ENCODE peak calls at places on chromosomes 2 and 18, in seven cellular contexts. A is Peyer's patch, Q is sigmoid colon, T is adrenal gland, N is uterus, J is spleen, K is testis. G is an unnamed sample.

GRCh38 chr18:8695932-8696510 is 9.3 kb upstream of the MTCL1 start:
- DNase-seq in T (no peak), K (no peak), A (no peak), N (no peak), J (no peak), Q (no peak), G (no peak)

GRCh38 chr2:84496386-84496785 is 19.9 kb upstream of the DNAH6 start:
- DNase-seq in K (no peak), A (no peak), N (no peak), Q (no peak), J (no peak), T (no peak), G (no peak)

GRCh38 chr2:70906439-70907018 is 29.2 kb upstream of the ATP6V1B1 start:
- DNase-seq in Q (no peak), A (peak; percentile 33), J (no peak), K (no peak), T (peak; percentile 21), N (no peak), G (no peak)

GRCh38 chr2:55309441-55309840 is 40.4 kb upstream of the MTIF2 start:
- DNase-seq in N (no peak), T (no peak), K (no peak), A (no peak), Q (no peak), J (no peak), G (no peak)

GRCh38 chr18:74281639-74282358 is 10.0 kb downstream of the CYB5A start:
- DNase-seq in Q (peak; percentile 76), K (no peak), N (no peak), J (no peak), T (no peak), A (no peak), G (no peak)

GRCh38 chr18:36620801-36621200 is 208.0 kb downstream of the TPGS2 start:
- DNase-seq in T (no peak), N (no peak), K (no peak), A (no peak), J (no peak), Q (no peak), G (no peak)

GRCh38 chr2:59947220-59947619 is 606.2 kb downstream of the BCL11A start:
- DNase-seq in A (no peak), J (no peak), T (no peak), N (no peak), Q (no peak), K (no peak), G (no peak)

GRCh38 chr2:58925676-58926081 is 684.6 kb upstream of the FANCL start:
- DNase-seq in N (no peak), K (no peak), A (no peak), T (no peak), Q (no peak), J (peak; percentile 51), G (no peak)

GRCh38 chr2:126902152-126902835 is 3.6 kb downstream of the TEX51 start:
- DNase-seq in T (peak; percentile 37), A (peak; percentile 15), Q (no peak), K (no peak), J (no peak), N (no peak), G (peak; percentile 1)

GRCh38 chr2:201642579-201643215 is 606 bp downstream of the TMEM237 start:
- DNase-seq in K (peak; percentile 88), J (peak; percentile 95), Q (peak; percentile 89), A (peak; percentile 88), T (peak; percentile 86), N (peak; percentile 83), G (peak; percentile 83)

GRCh38 chr2:71604709-71605085 is 151.3 kb downstream of the DYSF start:
- DNase-seq in Q (no peak), N (no peak), J (peak; percentile 33), K (no peak), T (peak; percentile 47), A (peak; percentile 13), G (peak; percentile 5)

GRCh38 chr18:70142021-70142420 is 63.5 kb downstream of the RTTN start:
- DNase-seq in K (no peak), A (no peak), T (no peak), J (no peak), N (no peak), Q (no peak), G (no peak)

GRCh38 chr2:171957061-171957460 is 34.8 kb downstream of the HAT1 start:
- DNase-seq in Q (no peak), A (no peak), J (no peak), N (no peak), K (no peak), T (no peak), G (no peak)

GRCh38 chr18:44682181-44682870 is 1.6 kb downstream of the SETBP1 start:
- DNase-seq in Q (peak; percentile 87), A (peak; percentile 69), K (peak; percentile 66), J (no peak), T (no peak), N (peak; percentile 71), G (peak; percentile 32)

GRCh38 chr18:51134721-51135120 is 62.8 kb downstream of the MEX3C start:
- DNase-seq in A (no peak), N (no peak), J (no peak), K (no peak), T (no peak), Q (no peak), G (no peak)

GRCh38 chr2:21220930-21221329 is 97.2 kb downstream of the TDRD15 start:
- DNase-seq in Q (no peak), J (no peak), K (no peak), T (no peak), N (no peak), A (peak; percentile 48), G (no peak)

GRCh38 chr2:27242614-27242951 is 20.3 kb downstream of the SLC30A3 start:
- DNase-seq in A (no peak), Q (no peak), N (no peak), K (no peak), J (no peak), T (no peak), G (no peak)

GRCh38 chr2:8488001-8488738 is 193.7 kb upstream of the ID2 start:
- DNase-seq in J (no peak), T (no peak), K (no peak), N (no peak), Q (peak; percentile 45), A (peak; percentile 51), G (peak; percentile 23)

GRCh38 chr2:219661197-219661954 is 33.9 kb downstream of the SLC4A3 start:
- DNase-seq in Q (no peak), K (no peak), J (no peak), N (no peak), T (no peak), A (peak; percentile 2), G (no peak)
- H3K9me3 ChIP-seq in Q (peaks cover 6% of the 10 kb centered on the region), K (no peaks in the 10 kb centered on the region), J (peaks cover 17% of the 10 kb centered on the region), N (no peaks in the 10 kb centered on the region), T (no peaks in the 10 kb centered on the region), A (no peaks in the 10 kb centered on the region), G (peaks cover 5% of the 10 kb centered on the region)

GRCh38 chr2:161160226-161161073 is at the start of gene TANK:
- DNase-seq in K (peak; percentile 96), Q (peak; percentile 96), N (peak; percentile 89), T (peak; percentile 97), J (peak; percentile 98), A (peak; percentile 97), G (peak; percentile 96)
- TF ChIP-seq POLR2A in K (peak; percentile 76), Q (peak; percentile 98), N (peak; percentile 92), T (peak; percentile 96), J (peak; percentile 88), A (peak; percentile 95), G (peak; percentile 99)

DNA sequence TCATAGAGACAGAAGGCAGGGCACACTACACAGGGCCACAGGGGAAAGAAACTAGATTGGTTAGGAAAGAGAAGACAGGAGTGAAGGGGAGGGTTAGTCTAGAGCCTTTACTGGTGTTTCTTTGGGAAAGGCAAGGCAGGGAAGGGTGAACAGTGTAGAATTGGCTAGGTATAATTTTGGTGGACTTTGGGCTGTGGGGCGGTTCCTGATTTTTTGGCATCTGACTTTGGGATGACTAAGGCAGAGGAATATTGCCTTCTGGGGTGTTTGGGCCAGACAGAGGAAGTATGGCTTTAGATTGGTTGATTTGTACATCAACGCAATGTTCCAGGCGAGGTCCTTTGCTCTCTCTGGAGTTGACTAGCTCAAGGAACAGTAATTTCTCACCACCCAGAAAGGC is 534.8 kb downstream of the DCC start:
- DNase-seq in J (no peak), N (no peak), Q (no peak), K (no peak), T (no peak), A (no peak), G (no peak)
- H3K9me3 ChIP-seq in J (peaks cover 6% of the 10 kb centered on the region), N (no peaks in the 10 kb centered on the region), Q (no peaks in the 10 kb centered on the region), K (no peaks in the 10 kb centered on the region), T (no peaks in the 10 kb centered on the region), A (no peaks in the 10 kb centered on the region), G (no peaks in the 10 kb centered on the region)

GRCh38 chr2:213152065-213152794 is 818 bp upstream of the IKZF2 start:
- DNase-seq in K (peak; percentile 77), N (peak; percentile 67), J (peak; percentile 90), T (peak; percentile 77), Q (peak; percentile 85), A (peak; percentile 77), G (peak; percentile 79)

GRCh38 chr2:213149949-213150314 is 1.5 kb downstream of the IKZF2 start:
- DNase-seq in J (no peak), K (no peak), Q (no peak), A (no peak), N (no peak), T (no peak), G (no peak)

GRCh38 chr2:213150315-213150951 is 979 bp downstream of the IKZF2 start:
- DNase-seq in N (no peak), K (peak; percentile 37), A (no peak), J (no peak), T (no peak), Q (no peak), G (peak; percentile 18)

GRCh38 chr2:213152888-213153287 is 1.5 kb upstream of the IKZF2 start:
- DNase-seq in A (no peak), J (no peak), N (no peak), T (no peak), K (no peak), Q (no peak), G (no peak)

GRCh38 chr2:213151437-213152064 is at the start of gene IKZF2:
- DNase-seq in K (peak; percentile 92), Q (peak; percentile 91), T (peak; percentile 90), A (peak; percentile 90), N (peak; percentile 82), J (peak; percentile 95), G (peak; percentile 91)
- TF ChIP-seq POLR2A in K (no peak), Q (no peak), T (peak; percentile 82), A (no peak), N (peak; percentile 56), J (no peak), G (peak; percentile 63)